ENCODE peak calls at places on chromosomes 1 and 21, in seven cellular contexts. N, T, D, V, C, J and X are unnamed samples.

GRCh38 chr1:246661451-246661850 is 62.8 kb upstream of the SCCPDH start:
- DNase-seq in V (no peak), D (no peak), C (no peak), J (no peak), T (no peak), N (no peak), X (no peak)

GRCh38 chr21:36847189-36847588 is 119.3 kb downstream of the HLCS start:
- DNase-seq in V (peak; percentile 58), N (no peak), J (no peak), D (no peak), T (peak; percentile 85), C (peak; percentile 67), X (no peak)

GRCh38 chr21:27366846-27367245 is 400.0 kb upstream of the ADAMTS5 start:
- DNase-seq in C (no peak), V (no peak), D (no peak), N (no peak), T (peak; percentile 26), J (no peak), X (no peak)

GRCh38 chr1:159936284-159936904 is 9.0 kb downstream of the IGSF9 start:
- DNase-seq in J (peak; percentile 96), D (no peak), T (no peak), N (no peak), V (peak; percentile 67), C (peak; percentile 47), X (peak; percentile 79)

GRCh38 chr1:31591425-31592093 is 15.2 kb downstream of the TINAGL1 start:
- DNase-seq in D (peak; percentile 83), N (no peak), C (no peak), V (no peak), J (no peak), T (no peak), X (no peak)

GRCh38 chr1:94106716-94107115 is 14.2 kb downstream of the ABCA4 start:
- DNase-seq in T (peak; percentile 36), J (no peak), N (no peak), V (no peak), D (no peak), C (no peak), X (no peak)

GRCh38 chr1:178566187-178566586 is 53.3 kb downstream of the TEX35 start:
- DNase-seq in V (peak; percentile 10), T (peak; percentile 51), C (no peak), J (no peak), N (no peak), D (no peak), X (no peak)

GRCh38 chr1:213330281-213330680 is 279.2 kb downstream of the RPS6KC1 start:
- DNase-seq in D (no peak), C (no peak), N (no peak), J (no peak), T (no peak), V (no peak), X (no peak)

GRCh38 chr1:100038401-100039306 is 68.9 kb downstream of the SLC35A3 start:
- DNase-seq in D (peak; percentile 73), T (peak; percentile 72), J (peak; percentile 80), N (peak; percentile 10), V (peak; percentile 78), C (peak; percentile 78), X (peak; percentile 74)

GRCh38 chr21:29376556-29376955 is 77.8 kb downstream of the BACH1 start:
- DNase-seq in V (peak; percentile 34), D (no peak), C (peak; percentile 12), N (no peak), T (no peak), J (peak; percentile 59), X (no peak)

GRCh38 chr1:202685671-202686070 is 24.6 kb downstream of the SYT2 start:
- DNase-seq in V (no peak), N (no peak), J (no peak), C (no peak), D (no peak), T (no peak), X (no peak)

GRCh38 chr1:12383001-12383400 is 153.2 kb downstream of the VPS13D start:
- DNase-seq in T (no peak), V (no peak), N (no peak), D (no peak), J (no peak), C (no peak), X (no peak)

GRCh38 chr1:60911980-60912692 is 170.2 kb upstream of the NFIA start:
- DNase-seq in J (no peak), C (peak; percentile 62), T (no peak), N (no peak), V (no peak), D (no peak), X (no peak)

GRCh38 chr1:38964140-38964548 is 22.5 kb upstream of the RHBDL2 start:
- DNase-seq in T (no peak), N (no peak), V (no peak), J (no peak), C (no peak), D (no peak), X (no peak)

GRCh38 chr1:115771847-115772457 is 3.4 kb upstream of the CASQ2 start:
- DNase-seq in J (no peak), C (peak; percentile 73), D (peak; percentile 83), V (peak; percentile 90), T (peak; percentile 80), N (no peak), X (peak; percentile 77)

GRCh38 chr1:231923461-231924132 is 297.0 kb downstream of the DISC1 start:
- DNase-seq in J (no peak), N (no peak), T (peak; percentile 47), C (no peak), D (no peak), V (no peak), X (no peak)

GRCh38 chr1:7409278-7409677 is 361.8 kb upstream of the VAMP3 start:
- DNase-seq in N (no peak), D (peak; percentile 58), C (no peak), J (peak; percentile 32), T (no peak), V (no peak), X (peak; percentile 50)

GRCh38 chr1:84510165-84510564 is 3.8 kb upstream of the GNG5 start:
- DNase-seq in C (no peak), D (no peak), T (no peak), J (no peak), V (no peak), N (no peak), X (no peak)

GRCh38 chr21:29712818-29713217 is 227.0 kb downstream of the GRIK1 start:
- DNase-seq in J (no peak), C (no peak), V (peak; percentile 24), D (no peak), N (no peak), T (no peak), X (no peak)

GRCh38 chr1:101253976-101254660 is 17.3 kb downstream of the S1PR1 start:
- DNase-seq in D (no peak), C (no peak), N (no peak), T (peak; percentile 63), V (peak; percentile 72), J (no peak), X (no peak)

GRCh38 chr1:174051956-174052355 is 29.8 kb upstream of the RC3H1 start:
- DNase-seq in N (no peak), C (no peak), J (no peak), V (peak; percentile 43), T (no peak), D (no peak), X (peak; percentile 69)

GRCh38 chr1:234962340-234962989 is 166.2 kb downstream of the TOMM20 start:
- DNase-seq in J (no peak), T (peak; percentile 100), V (peak; percentile 99), D (peak; percentile 81), C (no peak), N (no peak), X (peak; percentile 78)
- H3K4me1 ChIP-seq in J (peaks cover 77% of the 10 kb centered on the region), T (peaks cover 27% of the 10 kb centered on the region), V (peaks cover 23% of the 10 kb centered on the region), D (no peaks in the 10 kb centered on the region), C (peaks cover 34% of the 10 kb centered on the region), N (peaks cover 44% of the 10 kb centered on the region), X (peaks cover 50% of the 10 kb centered on the region)

GRCh38 chr1:2533356-2533755 is 3.3 kb upstream of the HES5 start:
- DNase-seq in J (no peak), V (no peak), T (peak; percentile 28), D (no peak), C (no peak), N (no peak), X (no peak)
- H3K27me3 ChIP-seq in J (peaks cover 3% of the 10 kb centered on the region), V (peaks cover 96% of the 10 kb centered on the region), T (peaks cover 25% of the 10 kb centered on the region), D (no peaks in the 10 kb centered on the region), C (peaks cover 17% of the 10 kb centered on the region), N (no peaks in the 10 kb centered on the region), X (no peaks in the 10 kb centered on the region)

GRCh38 chr1:48817505-48818114 is 40.9 kb upstream of the BEND5 start:
- DNase-seq in T (peak; percentile 31), C (no peak), N (no peak), D (peak; percentile 73), V (peak; percentile 64), J (peak; percentile 73), X (peak; percentile 60)
- TF ChIP-seq CTCF in T (peak; percentile 56), C (peak; percentile 7), N (peak; percentile 87), D (peak; percentile 70), V (peak; percentile 87), J (peak; percentile 43), X (peak; percentile 52)

DNA sequence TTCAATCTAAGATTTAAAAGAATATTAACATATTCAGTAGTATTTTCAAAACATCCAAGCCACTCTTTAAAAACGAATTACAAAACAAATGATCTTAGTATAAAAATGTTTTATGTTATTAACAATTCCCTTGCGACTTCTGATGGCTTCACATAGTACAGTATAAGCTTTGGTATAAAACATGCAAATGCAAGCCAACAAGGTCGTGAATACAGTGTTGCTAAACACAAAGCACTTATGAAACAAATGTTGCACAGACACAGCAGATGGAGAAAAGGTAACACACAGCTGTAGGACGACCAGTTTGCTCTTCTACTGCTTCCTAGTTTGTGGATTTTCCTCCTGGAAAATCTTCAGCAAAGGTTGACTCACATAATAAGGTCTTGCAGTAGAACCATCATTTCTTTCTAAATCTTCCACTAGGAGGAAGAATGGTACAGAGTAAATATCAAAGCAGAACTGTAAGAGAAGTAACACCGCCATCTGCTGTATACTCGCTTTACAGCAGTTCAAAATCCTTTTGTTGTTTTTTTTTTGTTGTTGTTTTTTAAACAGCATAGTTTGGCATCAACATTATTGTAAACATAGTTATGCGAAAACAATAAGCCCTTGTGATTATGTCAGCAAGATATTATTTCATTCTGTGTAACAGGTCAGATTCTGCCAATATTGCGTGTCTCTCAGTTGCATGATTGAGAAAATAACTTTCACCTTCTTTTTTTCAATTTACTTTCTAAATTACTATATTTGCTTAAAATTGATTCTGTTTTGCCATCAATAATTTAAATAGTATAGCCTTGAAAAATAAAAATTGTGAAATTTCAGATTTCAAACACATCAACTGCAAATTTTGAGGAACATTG is 69.5 kb downstream of the LHX8 start:
- DNase-seq in D (no peak), T (peak; percentile 47), J (no peak), N (no peak), V (peak; percentile 58), C (peak; percentile 61), X (no peak)
- H3K4me1 ChIP-seq in D (no peaks in the 10 kb centered on the region), T (no peaks in the 10 kb centered on the region), J (peaks cover 3% of the 10 kb centered on the region), N (no peaks in the 10 kb centered on the region), V (no peaks in the 10 kb centered on the region), C (peaks cover 4% of the 10 kb centered on the region), X (no peaks in the 10 kb centered on the region)

DNA sequence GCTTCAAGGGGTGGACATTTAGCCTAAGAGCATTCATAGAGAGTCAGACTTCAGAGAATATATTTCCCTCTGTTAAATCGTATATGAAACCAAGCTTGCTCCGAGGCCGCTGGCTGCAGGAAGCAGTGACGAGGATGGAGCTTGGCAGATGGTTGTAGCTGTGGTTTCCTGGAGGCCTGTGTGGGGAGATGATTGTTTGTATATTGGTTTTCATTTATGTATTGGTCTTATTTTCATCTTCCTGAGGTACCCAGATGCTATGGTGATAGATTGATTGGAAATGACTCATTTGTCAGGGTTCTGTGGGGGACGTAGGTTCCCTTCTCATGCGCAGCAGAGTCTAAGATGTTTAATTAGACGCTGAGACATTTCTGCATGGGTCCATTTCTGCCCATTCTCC is 26.1 kb downstream of the MAN1C1 start:
- DNase-seq in D (no peak), J (no peak), V (peak; percentile 81), T (peak; percentile 70), N (no peak), C (peak; percentile 69), X (no peak)
- H3K27me3 ChIP-seq in D (no peaks in the 10 kb centered on the region), J (no peaks in the 10 kb centered on the region), V (no peaks in the 10 kb centered on the region), T (no peaks in the 10 kb centered on the region), N (no peaks in the 10 kb centered on the region), C (peaks cover 22% of the 10 kb centered on the region), X (no peaks in the 10 kb centered on the region)

GRCh38 chr1:52264530-52265115 is 101.4 kb downstream of the CC2D1B start:
- DNase-seq in T (no peak), J (no peak), V (peak; percentile 29), D (no peak), C (no peak), N (no peak), X (no peak)
- TF ChIP-seq CTCF in T (no peak), J (no peak), V (no peak), D (no peak), C (no peak), N (no peak), X (no peak)